ENCODE peak calls at places on chromosomes 11 and 22, in eight cellular contexts. H is GM12891, L is GDM1, Y is astrocyte of the spinal cord, Z is HFF-Myc, M is KBM-7, W is upper lobe of right lung, D is cerebellar nuclear complex. X is an unnamed sample.

GRCh38 chr11:92253945-92254344 is 29.3 kb downstream of the FAT3 start:
- DNase-seq in H (no peak), L (no peak), Y (peak), Z (no peak), M (no peak), W (no peak), D (no peak), X (no peak)

GRCh38 chr22:44305888-44306287 is 6.9 kb downstream of the SHISAL1 start:
- DNase-seq in H (no peak), L (no peak), Y (no peak), Z (no peak), M (no peak), W (no peak), D (no peak), X (no peak)

GRCh38 chr22:24994070-24994763 is 41.7 kb downstream of the KIAA1671 start:
- DNase-seq in H (no peak), L (no peak), Y (peak), Z (no peak), M (no peak), W (no peak), D (no peak), X (peak)

GRCh38 chr11:62909107-62909894 is 11.9 kb downstream of the CHRM1 start:
- DNase-seq in H (peak), L (no peak), Y (peak), Z (peak), M (peak), W (peak), D (no peak), X (peak)

GRCh38 chr22:17087176-17088131 is 2.7 kb downstream of the IL17RA start:
- DNase-seq in H (no peak), L (peak), Y (peak), Z (no peak), M (peak), W (peak), D (no peak), X (no peak)

GRCh38 chr11:19370100-19370861 is 129.5 kb upstream of the E2F8 start:
- DNase-seq in H (no peak), L (no peak), Y (peak), Z (no peak), M (no peak), W (no peak), D (no peak), X (no peak)

GRCh38 chr11:34680918-34681554 is 60.1 kb downstream of the EHF start:
- DNase-seq in H (no peak), L (no peak), Y (peak), Z (peak), M (no peak), W (no peak), D (no peak), X (peak)

GRCh38 chr11:7278314-7278917 is 26.7 kb downstream of the SYT9 start:
- DNase-seq in H (no peak), L (no peak), Y (peak), Z (peak), M (peak), W (no peak), D (no peak), X (no peak)

GRCh38 chr11:68872216-68873003 is 30.7 kb upstream of the CPT1A start:
- DNase-seq in H (no peak), L (no peak), Y (peak), Z (no peak), M (no peak), W (peak), D (no peak), X (no peak)

GRCh38 chr11:121611242-121611641 is 158.5 kb upstream of the SORL1-AS1 start:
- DNase-seq in H (no peak), L (no peak), Y (no peak), Z (no peak), M (no peak), W (no peak), D (no peak), X (no peak)

GRCh38 chr11:75325713-75326438 is 25.6 kb downstream of the ARRB1 start:
- DNase-seq in H (no peak), L (no peak), Y (peak), Z (peak), M (no peak), W (peak), D (no peak), X (peak)

GRCh38 chr22:44098966-44099530 is 74.9 kb downstream of the PARVB start:
- DNase-seq in H (no peak), L (no peak), Y (no peak), Z (no peak), M (no peak), W (no peak), D (no peak), X (no peak)

GRCh38 chr11:16879690-16880089 is 134.5 kb downstream of the PLEKHA7 start:
- DNase-seq in H (no peak), L (no peak), Y (no peak), Z (no peak), M (no peak), W (no peak), D (no peak), X (no peak)

GRCh38 chr22:44459041-44459440 is 39.0 kb downstream of the RTL6 start:
- DNase-seq in H (no peak), L (no peak), Y (no peak), Z (no peak), M (no peak), W (no peak), D (no peak), X (no peak)

GRCh38 chr11:134139873-134140331 is 71.0 kb downstream of the JAM3 start:
- DNase-seq in H (peak), L (peak), Y (peak), Z (peak), M (peak), W (no peak), D (no peak), X (peak)

GRCh38 chr11:73154178-73154577 is 12.1 kb upstream of the FCHSD2 start:
- DNase-seq in H (no peak), L (peak), Y (no peak), Z (no peak), M (peak), W (no peak), D (no peak), X (no peak)

GRCh38 chr11:3639841-3640240 is 2.0 kb downstream of the ART5 start:
- DNase-seq in H (no peak), L (no peak), Y (no peak), Z (no peak), M (no peak), W (no peak), D (no peak), X (no peak)

GRCh38 chr11:6547177-6547576 is 50.1 kb downstream of the DNHD1 start:
- DNase-seq in H (no peak), L (no peak), Y (no peak), Z (no peak), M (no peak), W (no peak), D (no peak), X (no peak)

GRCh38 chr22:45428391-45429385 is 15.2 kb downstream of the RIBC2 start:
- DNase-seq in H (no peak), L (no peak), Y (no peak), Z (no peak), M (no peak), W (peak), D (no peak), X (no peak)

GRCh38 chr11:2436521-2437031 is 7.7 kb downstream of the TRPM5 start:
- DNase-seq in H (no peak), L (no peak), Y (no peak), Z (no peak), M (no peak), W (no peak), D (no peak), X (no peak)

GRCh38 chr11:724063-724732 is 18.2 kb downstream of the EPS8L2 start:
- DNase-seq in H (no peak), L (no peak), Y (no peak), Z (no peak), M (no peak), W (no peak), D (no peak), X (no peak)

GRCh38 chr11:117413616-117414015 is 86.0 kb downstream of the CEP164 start:
- DNase-seq in H (no peak), L (no peak), Y (no peak), Z (no peak), M (no peak), W (no peak), D (no peak), X (no peak)

GRCh38 chr11:122882809-122883681 is 486 bp downstream of the JHY start:
- DNase-seq in H (peak), L (no peak), Y (no peak), Z (no peak), M (peak), W (peak), D (no peak), X (peak)

GRCh38 chr11:121249039-121249663 is 43.4 kb upstream of the SC5D start:
- DNase-seq in H (peak), L (no peak), Y (peak), Z (no peak), M (peak), W (no peak), D (no peak), X (peak)

GRCh38 chr11:122709042-122709760 is 53.7 kb downstream of the UBASH3B start:
- DNase-seq in H (no peak), L (no peak), Y (peak), Z (no peak), M (no peak), W (no peak), D (no peak), X (peak)

GRCh38 chr22:31743871-31744270 is 6.1 kb downstream of the PRR14L start:
- DNase-seq in H (no peak), L (no peak), Y (no peak), Z (no peak), M (no peak), W (no peak), D (no peak), X (no peak)

GRCh38 chr11:112532506-112532905 is 271.8 kb upstream of the PLET1 start:
- DNase-seq in H (no peak), L (no peak), Y (no peak), Z (no peak), M (no peak), W (no peak), D (no peak), X (no peak)

GRCh38 chr11:64007629-64008282 is 21.5 kb downstream of the OTUB1 start:
- DNase-seq in H (no peak), L (no peak), Y (no peak), Z (no peak), M (no peak), W (peak), D (no peak), X (peak)

GRCh38 chr11:20000393-20001134 is 159.7 kb downstream of the DBX1 start:
- DNase-seq in H (no peak), L (no peak), Y (no peak), Z (no peak), M (no peak), W (no peak), D (no peak), X (peak)

GRCh38 chr22:45007247-45007945 is 2.4 kb downstream of the PHF21B start:
- DNase-seq in H (no peak), L (no peak), Y (peak), Z (no peak), M (no peak), W (no peak), D (no peak), X (peak)

GRCh38 chr11:28231475-28231874 is 123.3 kb downstream of the METTL15 start:
- DNase-seq in H (no peak), L (no peak), Y (peak), Z (no peak), M (no peak), W (no peak), D (no peak), X (no peak)

GRCh38 chr11:45745065-45745811 is 59.7 kb upstream of the SLC35C1 start:
- DNase-seq in H (no peak), L (no peak), Y (no peak), Z (no peak), M (no peak), W (no peak), D (no peak), X (no peak)

GRCh38 chr11:3129591-3130268 is 35.4 kb downstream of the OSBPL5 start:
- DNase-seq in H (no peak), L (no peak), Y (no peak), Z (no peak), M (no peak), W (peak), D (no peak), X (no peak)

GRCh38 chr22:28791841-28792490 is 8.4 kb downstream of the XBP1 start:
- DNase-seq in H (no peak), L (no peak), Y (no peak), Z (no peak), M (no peak), W (no peak), D (no peak), X (no peak)

GRCh38 chr11:22371188-22371587 is 33.0 kb downstream of the SLC17A6 start:
- DNase-seq in H (no peak), L (no peak), Y (no peak), Z (no peak), M (no peak), W (no peak), D (no peak), X (no peak)

GRCh38 chr22:26479043-26479791 is 4.4 kb downstream of the HPS4 start:
- DNase-seq in H (no peak), L (no peak), Y (no peak), Z (no peak), M (peak), W (no peak), D (no peak), X (no peak)

GRCh38 chr22:47329727-47330653 is 567.5 kb downstream of the TBC1D22A start:
- DNase-seq in H (no peak), L (no peak), Y (no peak), Z (no peak), M (no peak), W (no peak), D (no peak), X (no peak)

GRCh38 chr22:28899199-28899853 is 16.0 kb downstream of the ZNRF3 start:
- DNase-seq in H (no peak), L (peak), Y (no peak), Z (no peak), M (no peak), W (no peak), D (no peak), X (no peak)

GRCh38 chr11:130199792-130200191 is 40.2 kb downstream of the ST14 start:
- DNase-seq in H (no peak), L (no peak), Y (no peak), Z (no peak), M (no peak), W (no peak), D (no peak), X (no peak)

GRCh38 chr11:60899021-60899936 is 7.1 kb downstream of the PRPF19 start:
- DNase-seq in H (no peak), L (peak), Y (peak), Z (peak), M (peak), W (no peak), D (no peak), X (peak)

X was measured in Caki2.